ENCODE peak calls at places on chromosomes 7 and 10, in nine cellular contexts. R, Q, L, T, E, G, F, U and S are unnamed samples.

GRCh38 chr10:7491949-7492659 is 81.3 kb upstream of the SFMBT2 start:
- DNase-seq in L (no peak), R (no peak), T (no peak), Q (no peak), G (no peak), E (no peak), F (no peak), U (no peak), S (no peak)

GRCh38 chr10:59382831-59383295 is 20.5 kb upstream of the FAM13C start:
- DNase-seq in R (no peak), E (no peak), U (no peak), L (no peak), G (no peak), T (no peak), Q (no peak), F (no peak), S (no peak)

GRCh38 chr10:96439655-96440217 is 74.0 kb downstream of the TLL2 start:
- DNase-seq in E (no peak), F (no peak), Q (no peak), G (no peak), L (no peak), R (no peak), U (no peak), T (no peak), S (no peak)

GRCh38 chr10:34194259-34194658 is 620.8 kb downstream of the PARD3 start:
- DNase-seq in Q (no peak), F (no peak), R (peak), L (no peak), T (no peak), G (no peak), U (no peak), E (no peak), S (no peak)

GRCh38 chr7:32164341-32164996 is 94.3 kb upstream of the PDE1C start:
- DNase-seq in G (no peak), T (no peak), E (peak), Q (no peak), U (peak), R (peak), L (no peak), F (no peak), S (no peak)

GRCh38 chr7:124295289-124295688 is 262.4 kb upstream of the TMEM229A start:
- DNase-seq in R (no peak), L (no peak), G (no peak), U (no peak), Q (no peak), E (no peak), T (no peak), F (no peak), S (no peak)

GRCh38 chr7:23918856-23919255 is 208.8 kb downstream of the STK31 start:
- DNase-seq in F (no peak), T (no peak), L (no peak), R (no peak), E (no peak), U (no peak), G (no peak), Q (no peak), S (no peak)

GRCh38 chr7:123303926-123304325 is 104.2 kb upstream of the SLC13A1 start:
- DNase-seq in L (no peak), F (no peak), T (no peak), R (no peak), Q (no peak), E (no peak), G (no peak), U (no peak), S (no peak)

GRCh38 chr7:17773289-17773626 is 167.0 kb downstream of the SNX13 start:
- DNase-seq in Q (no peak), L (no peak), E (peak), F (no peak), G (no peak), T (no peak), R (peak), U (peak), S (no peak)

GRCh38 chr7:21299766-21300165 is 128.1 kb upstream of the SP4 start:
- DNase-seq in T (no peak), R (no peak), Q (no peak), G (no peak), E (no peak), U (no peak), F (no peak), L (no peak), S (no peak)

GRCh38 chr10:17665742-17666141 is 21.8 kb downstream of the STAM start:
- DNase-seq in L (no peak), E (no peak), F (no peak), T (no peak), G (peak), U (no peak), R (peak), Q (no peak), S (no peak)

GRCh38 chr7:79308176-79308575 is 145.3 kb downstream of the MAGI2 start:
- DNase-seq in F (no peak), U (no peak), T (no peak), G (no peak), E (peak), L (no peak), R (no peak), Q (no peak), S (no peak)

GRCh38 chr10:113604572-113604971 is 51.7 kb downstream of the HABP2 start:
- DNase-seq in R (no peak), U (no peak), E (no peak), Q (no peak), G (no peak), F (no peak), L (no peak), T (no peak), S (no peak)

GRCh38 chr10:13589316-13589715 is 2.6 kb downstream of the PRPF18 start:
- DNase-seq in T (no peak), L (no peak), Q (no peak), F (no peak), U (no peak), E (no peak), R (no peak), G (no peak), S (no peak)

GRCh38 chr10:124091646-124092269 is 1.6 kb downstream of the CHST15 start:
- DNase-seq in F (peak), L (peak), Q (peak), R (no peak), U (peak), E (no peak), G (no peak), T (no peak), S (peak)

GRCh38 chr7:135100856-135101255 is 47.0 kb upstream of the TMEM140 start:
- DNase-seq in U (no peak), E (no peak), L (no peak), R (peak), T (no peak), Q (no peak), G (no peak), F (no peak), S (no peak)

GRCh38 chr10:100014129-100014762 is 4.5 kb upstream of the DNMBP start:
- DNase-seq in R (no peak), T (no peak), G (no peak), F (no peak), U (no peak), L (no peak), Q (no peak), E (no peak), S (no peak)

GRCh38 chr7:131159961-131160361 is 167.7 kb upstream of the MKLN1 start:
- DNase-seq in G (no peak), F (no peak), R (peak), Q (no peak), L (no peak), U (no peak), T (no peak), E (no peak), S (no peak)

GRCh38 chr7:36827914-36828313 is 103.6 kb upstream of the AOAH start:
- DNase-seq in T (no peak), L (no peak), Q (no peak), G (no peak), R (no peak), U (no peak), F (no peak), E (no peak), S (no peak)

GRCh38 chr7:25852249-25852994 is 299.6 kb upstream of the NFE2L3 start:
- DNase-seq in E (peak), T (no peak), L (no peak), Q (peak), U (peak), G (no peak), F (no peak), R (no peak), S (no peak)

GRCh38 chr10:34743804-34744203 is 71.3 kb downstream of the PARD3 start:
- DNase-seq in Q (no peak), E (no peak), T (peak), F (no peak), L (no peak), G (no peak), U (peak), R (no peak), S (no peak)

GRCh38 chr10:27603104-27603503 is 99.0 kb downstream of the RAB18 start:
- DNase-seq in E (no peak), R (no peak), U (no peak), T (no peak), G (no peak), Q (no peak), L (no peak), F (no peak), S (no peak)

GRCh38 chr10:72409167-72409566 is 54.4 kb upstream of the DNAJB12 start:
- DNase-seq in F (no peak), E (no peak), U (no peak), T (no peak), L (no peak), R (no peak), G (no peak), Q (no peak), S (no peak)

GRCh38 chr7:129041142-129041928 is 13.6 kb downstream of the TNPO3 start:
- DNase-seq in F (no peak), U (no peak), E (no peak), Q (no peak), T (no peak), G (no peak), R (no peak), L (no peak), S (no peak)

GRCh38 chr10:5434017-5434753 is 21.8 kb downstream of the NET1 start:
- DNase-seq in G (no peak), Q (no peak), E (peak), F (no peak), L (no peak), U (no peak), T (no peak), R (peak), S (no peak)

GRCh38 chr10:113179270-113179669 is 229.2 kb downstream of the TCF7L2 start:
- DNase-seq in U (no peak), F (peak), T (no peak), G (no peak), E (no peak), L (no peak), Q (no peak), R (no peak), S (no peak)

GRCh38 chr10:124231188-124232135 is 138.1 kb upstream of the CHST15 start:
- DNase-seq in R (no peak), F (no peak), U (no peak), G (no peak), T (no peak), E (no peak), L (peak), Q (no peak), S (no peak)

GRCh38 chr10:14414901-14415300 is 84.2 kb upstream of the FRMD4A start:
- DNase-seq in R (peak), Q (no peak), U (no peak), G (no peak), L (no peak), T (no peak), F (no peak), E (no peak), S (no peak)

GRCh38 chr7:38335123-38335489 is 61.7 kb upstream of the TARP start:
- DNase-seq in G (no peak), L (no peak), F (no peak), T (no peak), E (no peak), U (no peak), Q (no peak), R (no peak), S (no peak)

GRCh38 chr10:127150136-127150535 is 46.3 kb downstream of the INSYN2A start:
- DNase-seq in Q (no peak), U (no peak), E (no peak), R (peak), L (no peak), G (no peak), T (no peak), F (no peak), S (no peak)

GRCh38 chr10:15316144-15316543 is 54.9 kb downstream of the FAM171A1 start:
- DNase-seq in F (no peak), R (no peak), E (no peak), U (no peak), Q (no peak), T (no peak), G (no peak), L (peak), S (no peak)

GRCh38 chr10:131626274-131626673 is 274.5 kb upstream of the PPP2R2D start:
- DNase-seq in E (no peak), F (no peak), L (peak), G (no peak), U (no peak), T (no peak), R (no peak), Q (peak), S (no peak)

DNA sequence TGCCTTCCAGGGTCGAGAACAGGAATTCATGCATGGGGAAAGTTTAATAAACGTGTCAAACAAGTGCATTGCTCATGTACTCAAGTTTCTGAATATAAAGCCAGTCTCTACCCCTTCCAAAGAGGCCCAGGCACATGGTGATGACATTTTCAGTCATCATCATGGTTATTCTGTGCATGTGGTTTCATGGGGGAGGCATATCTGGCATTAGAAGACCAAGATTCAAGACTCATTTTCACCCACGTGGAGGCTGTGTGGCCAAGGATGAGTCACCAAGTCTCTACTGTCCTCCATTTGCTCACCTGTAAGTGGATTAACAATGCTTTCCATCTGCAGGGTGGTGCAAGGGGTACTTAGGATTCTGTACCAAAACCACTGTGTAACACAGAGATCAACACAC is 34.0 kb upstream of the CNPY1 start:
- DNase-seq in E (no peak), T (no peak), L (no peak), U (no peak), Q (no peak), F (no peak), G (no peak), R (no peak), S (no peak)
- TF ChIP-seq CTCF in E (no peak), T (no peak), L (no peak), U (no peak), Q (no peak), F (no peak), G (no peak), R (no peak), S (no peak)

GRCh38 chr7:107384025-107384424 is 85.8 kb upstream of the GPR22 start:
- DNase-seq in E (no peak), F (no peak), U (no peak), L (no peak), Q (no peak), T (no peak), G (no peak), R (no peak), S (no peak)
- TF ChIP-seq CTCF in E (no peak), F (no peak), U (no peak), L (no peak), Q (no peak), T (no peak), G (peak), R (peak), S (peak)

DNA sequence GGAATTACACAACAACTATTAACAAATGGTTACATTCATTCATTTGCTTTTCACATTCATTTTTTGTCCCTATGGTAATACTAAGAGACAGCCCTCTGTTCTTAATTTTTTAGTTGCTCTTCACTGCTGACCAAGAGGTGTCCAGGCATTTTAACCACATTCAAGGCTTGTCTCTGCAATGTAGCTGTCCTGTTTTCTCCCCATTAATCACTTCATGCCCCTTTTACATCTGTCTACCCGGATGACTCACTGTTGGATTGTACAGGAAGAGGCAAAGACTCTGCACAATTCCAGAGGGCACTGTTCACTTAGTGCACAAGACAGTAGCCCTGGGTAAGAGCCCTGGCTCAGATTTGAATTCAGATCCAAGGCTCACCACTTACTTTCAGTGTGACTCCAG is 168.5 kb downstream of the NOC3L start:
- DNase-seq in E (no peak), L (no peak), G (no peak), T (no peak), Q (no peak), R (peak), F (no peak), U (no peak), S (no peak)
- TF ChIP-seq CTCF in E (no peak), L (no peak), G (peak), T (no peak), Q (no peak), R (peak), F (no peak), U (no peak), S (peak)

GRCh38 chr7:42159150-42159549 is 77.9 kb downstream of the GLI3 start:
- DNase-seq in F (no peak), R (no peak), G (no peak), Q (no peak), T (no peak), L (no peak), E (no peak), U (no peak), S (no peak)

GRCh38 chr7:42156541-42156865 is 80.5 kb downstream of the GLI3 start:
- DNase-seq in R (no peak), G (no peak), E (no peak), L (no peak), F (no peak), T (peak), U (no peak), Q (no peak), S (no peak)

GRCh38 chr7:42154168-42154567 is 82.8 kb downstream of the GLI3 start:
- DNase-seq in L (no peak), R (no peak), U (no peak), E (no peak), G (no peak), F (no peak), T (no peak), Q (no peak), S (no peak)

GRCh38 chr7:42155836-42156540 is 81.0 kb downstream of the GLI3 start:
- DNase-seq in Q (no peak), G (no peak), E (no peak), U (no peak), F (no peak), L (no peak), R (peak), T (no peak), S (no peak)

DNA sequence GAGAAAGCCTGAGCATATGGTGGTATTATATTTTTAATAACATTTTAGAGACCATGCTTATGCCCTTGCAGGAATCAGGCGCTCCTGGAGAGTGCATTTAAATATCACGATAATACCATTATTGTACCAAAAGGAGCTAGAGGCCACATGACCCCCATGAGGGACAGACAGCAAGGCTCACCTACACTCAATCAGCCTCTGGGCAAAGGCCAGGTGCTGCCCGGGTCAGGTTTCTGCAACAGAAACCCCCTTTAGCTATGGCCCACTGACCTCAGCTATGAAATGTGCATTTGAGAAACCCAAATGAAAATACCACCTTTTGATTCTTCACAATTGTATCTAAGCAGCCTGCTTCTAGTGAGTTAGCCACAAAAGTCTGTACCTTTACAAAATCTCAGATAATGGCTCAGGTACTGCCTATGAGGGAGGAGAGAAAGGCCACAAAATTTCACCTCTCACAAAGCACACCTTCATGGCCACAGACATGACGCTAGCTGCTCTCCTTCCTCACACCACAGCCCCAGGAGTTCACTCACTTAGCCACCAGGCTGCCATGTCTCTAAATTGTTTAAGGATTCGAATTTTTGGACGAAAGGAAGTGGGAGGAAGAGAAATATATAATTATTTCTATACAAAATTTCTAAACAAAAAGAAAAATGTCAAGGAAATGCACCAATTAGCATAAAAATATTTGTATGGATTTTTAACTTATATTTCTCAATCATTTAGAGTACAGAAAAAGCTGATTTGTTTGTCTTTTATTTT is 79.9 kb downstream of the GLI3 start:
- DNase-seq in Q (no peak), T (no peak), G (no peak), R (no peak), F (no peak), U (no peak), L (no peak), E (no peak), S (no peak)
- TF ChIP-seq CTCF in Q (no peak), T (no peak), G (no peak), R (peak), F (no peak), U (no peak), L (no peak), E (no peak), S (no peak)

GRCh38 chr7:48154792-48155413 is 16.4 kb upstream of the ABCA13 start:
- DNase-seq in G (peak), R (peak), T (no peak), E (peak), F (no peak), L (no peak), U (peak), Q (no peak), S (no peak)
- TF ChIP-seq CTCF in G (peak), R (peak), T (no peak), E (peak), F (peak), L (no peak), U (peak), Q (no peak), S (peak)